ENCODE peak calls at places on chromosomes 12 and 14, in ten cellular contexts. K is naive thymus-derived CD4-positive, alpha-beta T cell; B is IMR-90; A is tibial artery; P is CD8-positive, alpha-beta T cell; G is PC-3; E is CD8-positive, alpha-beta memory T cell; C is fibroblast of lung; W is right cardiac atrium; Z is Caco-2. U is an unnamed sample.
A peak's percentile ranks its signal among the peaks of the same experiment; 100 is the strongest.

GRCh38 chr12:126752021-126752420 is 1514.9 kb upstream of the TMEM132C start:
- DNase-seq in K (no peak), B (no peak), A (no peak), P (no peak), G (no peak), E (no peak), C (no peak), W (no peak), Z (no peak), U (no peak)

GRCh38 chr14:56147980-56148901 is 30.0 kb downstream of the PELI2 start:
- DNase-seq in K (no peak), B (no peak), A (no peak), P (no peak), G (no peak), E (no peak), C (no peak), W (no peak), Z (no peak), U (no peak)

GRCh38 chr14:20493634-20494033 is 11.7 kb upstream of the RNASE10 start:
- DNase-seq in K (no peak), B (no peak), A (peak; percentile 36), P (no peak), G (peak; percentile 45), E (no peak), C (no peak), W (no peak), Z (no peak), U (no peak)

GRCh38 chr14:105577339-105577861 is 51.0 kb downstream of the TMEM121 start:
- DNase-seq in K (no peak), B (no peak), A (no peak), P (no peak), G (no peak), E (no peak), C (no peak), W (peak; percentile 18), Z (no peak), U (no peak)

GRCh38 chr12:127175361-127175760 is 1091.6 kb upstream of the TMEM132C start:
- DNase-seq in K (no peak), B (no peak), A (no peak), P (no peak), G (no peak), E (no peak), C (no peak), W (no peak), Z (no peak), U (no peak)

GRCh38 chr12:130070017-130070653 is 92.1 kb upstream of the FZD10 start:
- DNase-seq in K (no peak), B (no peak), A (peak; percentile 39), P (no peak), G (no peak), E (no peak), C (no peak), W (no peak), Z (peak; percentile 38), U (no peak)

GRCh38 chr14:74275265-74275841 is 27.4 kb downstream of the ABCD4 start:
- DNase-seq in K (no peak), B (peak; percentile 74), A (no peak), P (no peak), G (peak; percentile 19), E (peak; percentile 29), C (peak; percentile 65), W (no peak), Z (no peak), U (no peak)

GRCh38 chr12:98355322-98355721 is 160.1 kb upstream of the TMPO start:
- DNase-seq in K (no peak), B (peak; percentile 54), A (no peak), P (no peak), G (peak; percentile 58), E (no peak), C (no peak), W (no peak), Z (no peak), U (no peak)

GRCh38 chr14:31692376-31692781 is 131.2 kb downstream of the NUBPL start:
- DNase-seq in K (no peak), B (peak; percentile 5), A (no peak), P (no peak), G (no peak), E (no peak), C (peak; percentile 12), W (no peak), Z (no peak), U (no peak)

GRCh38 chr12:6336859-6337744 is 4.8 kb downstream of the TNFRSF1A start:
- DNase-seq in K (peak; percentile 55), B (no peak), A (no peak), P (peak; percentile 78), G (no peak), E (peak; percentile 88), C (no peak), W (no peak), Z (no peak), U (no peak)

GRCh38 chr12:56163533-56164344 is 5.6 kb downstream of the MYL6 start:
- DNase-seq in K (no peak), B (no peak), A (no peak), P (no peak), G (no peak), E (no peak), C (no peak), W (peak; percentile 65), Z (no peak), U (no peak)

GRCh38 chr12:133046698-133047097 is 9.4 kb downstream of the ZNF84 start:
- DNase-seq in K (no peak), B (no peak), A (no peak), P (no peak), G (no peak), E (no peak), C (no peak), W (no peak), Z (no peak), U (no peak)
- H3K9me3 ChIP-seq in K (peaks cover 96% of the 10 kb centered on the region), B (peaks cover 91% of the 10 kb centered on the region), A (peaks cover 96% of the 10 kb centered on the region), P (peaks cover 73% of the 10 kb centered on the region), G (peaks cover 58% of the 10 kb centered on the region), E (peaks cover 84% of the 10 kb centered on the region), C (peaks cover 9% of the 10 kb centered on the region), W (peaks cover 37% of the 10 kb centered on the region), Z (peaks cover 47% of the 10 kb centered on the region), U (peaks cover 100% of the 10 kb centered on the region)

GRCh38 chr12:107349008-107349747 is 255.8 kb upstream of the CRY1 start:
- DNase-seq in K (no peak), B (peak; percentile 91), A (no peak), P (no peak), G (peak; percentile 99), E (no peak), C (peak; percentile 35), W (no peak), Z (peak; percentile 8), U (no peak)
- H3K4me1 ChIP-seq in K (peaks cover 14% of the 10 kb centered on the region), B (peaks cover 6% of the 10 kb centered on the region), A (no peaks in the 10 kb centered on the region), P (peaks cover 46% of the 10 kb centered on the region), G (peaks cover 72% of the 10 kb centered on the region), E (peaks cover 27% of the 10 kb centered on the region), C (peaks cover 3% of the 10 kb centered on the region), W (no peaks in the 10 kb centered on the region), Z (no peaks in the 10 kb centered on the region), U (no peaks in the 10 kb centered on the region)

GRCh38 chr14:52790756-52791203 is 627 bp downstream of the GNPNAT1 start:
- DNase-seq in K (no peak), B (no peak), A (no peak), P (no peak), G (no peak), E (no peak), C (no peak), W (no peak), Z (no peak), U (no peak)
- H3K4me3 ChIP-seq in K (peak overlapping the region; percentile 87), B (peak overlapping the region; percentile 79), A (peak overlapping the region; percentile 85), P (peak overlapping the region; percentile 85), G (peak overlapping the region; percentile 78), E (peak overlapping the region; percentile 90), C (peak overlapping the region; percentile 76), W (peak overlapping the region; percentile 77), Z (peak overlapping the region; percentile 73), U (peak overlapping the region; percentile 88)

GRCh38 chr12:87809916-87810315 is 219.3 kb downstream of the C12orf50 start:
- DNase-seq in K (no peak), B (peak; percentile 87), A (no peak), P (no peak), G (no peak), E (no peak), C (peak; percentile 77), W (no peak), Z (no peak), U (no peak)
- H3K9me3 ChIP-seq in K (no peaks in the 10 kb centered on the region), B (no peaks in the 10 kb centered on the region), A (no peaks in the 10 kb centered on the region), P (no peaks in the 10 kb centered on the region), G (no peaks in the 10 kb centered on the region), E (no peaks in the 10 kb centered on the region), C (no peaks in the 10 kb centered on the region), W (no peaks in the 10 kb centered on the region), Z (no peaks in the 10 kb centered on the region), U (no peaks in the 10 kb centered on the region)

U was measured in left ventricle myocardium inferior.